ENCODE peak calls at places on chromosomes 5 and 9, in eight cellular contexts. O, R, C, U, N, D, B and W are unnamed samples.
A peak's percentile ranks its signal among the peaks of the same experiment; 100 is the strongest.

GRCh38 chr9:97535771-97536170 is 34.3 kb downstream of the TMOD1 start:
- DNase-seq in B (no peak), D (no peak), U (no peak), R (no peak), C (no peak), O (no peak), N (no peak), W (no peak)

GRCh38 chr5:169494383-169495251 is 89.0 kb upstream of the SPDL1 start:
- DNase-seq in R (no peak), N (no peak), O (no peak), C (no peak), B (no peak), U (no peak), D (peak; percentile 7), W (no peak)

GRCh38 chr5:177005619-177006264 is 837 bp downstream of the UIMC1 start:
- DNase-seq in D (peak; percentile 72), N (peak; percentile 66), C (peak; percentile 59), R (peak; percentile 32), U (peak; percentile 82), O (peak; percentile 87), B (peak; percentile 83), W (no peak)

GRCh38 chr5:141809697-141810096 is 68.5 kb downstream of the PCDH1 start:
- DNase-seq in C (no peak), D (no peak), N (no peak), R (no peak), U (no peak), O (no peak), B (no peak), W (no peak)

GRCh38 chr5:134000116-134000515 is 4.7 kb downstream of the VDAC1 start:
- DNase-seq in B (no peak), R (no peak), O (peak; percentile 82), N (no peak), D (no peak), C (no peak), U (no peak), W (no peak)

GRCh38 chr5:14147210-14147609 is 4.1 kb downstream of the TRIO start:
- DNase-seq in B (no peak), C (no peak), N (no peak), U (no peak), D (peak; percentile 33), O (no peak), R (no peak), W (no peak)

GRCh38 chr9:131997779-131998178 is 81.9 kb downstream of the MED27 start:
- DNase-seq in C (no peak), D (peak; percentile 40), O (no peak), R (no peak), B (no peak), U (no peak), N (no peak), W (peak; percentile 49)

GRCh38 chr9:70609542-70610286 is 195.3 kb upstream of the KLF9 start:
- DNase-seq in O (peak; percentile 58), R (no peak), C (no peak), B (no peak), D (peak; percentile 99), N (peak; percentile 85), U (no peak), W (peak; percentile 67)

GRCh38 chr5:149853019-149853648 is 91.5 kb downstream of the PDE6A start:
- DNase-seq in O (peak; percentile 86), U (peak; percentile 77), R (no peak), C (peak; percentile 12), B (peak; percentile 79), D (peak; percentile 80), N (peak; percentile 68), W (peak; percentile 78)

GRCh38 chr9:82152181-82152580 is 163.6 kb downstream of the SPATA31D1 start:
- DNase-seq in U (no peak), B (no peak), C (no peak), R (no peak), O (no peak), N (peak; percentile 56), D (peak; percentile 89), W (peak; percentile 54)

GRCh38 chr9:14435871-14436270 is 121.9 kb upstream of the NFIB start:
- DNase-seq in O (no peak), D (no peak), N (no peak), C (no peak), B (no peak), U (no peak), R (no peak), W (no peak)

GRCh38 chr9:14423816-14424261 is 109.9 kb upstream of the NFIB start:
- DNase-seq in D (peak; percentile 76), N (peak; percentile 36), U (no peak), O (no peak), R (no peak), C (no peak), B (no peak), W (peak; percentile 63)

GRCh38 chr9:89843591-89843990 is 238.8 kb downstream of the GADD45G start:
- DNase-seq in D (no peak), R (no peak), C (no peak), O (no peak), B (no peak), U (no peak), N (peak; percentile 20), W (no peak)

GRCh38 chr5:138455191-138455930 is 9.9 kb upstream of the EGR1 start:
- DNase-seq in O (no peak), R (no peak), N (no peak), U (no peak), B (no peak), D (no peak), C (no peak), W (no peak)

GRCh38 chr9:107890921-107891465 is 401.4 kb upstream of the KLF4 start:
- DNase-seq in N (no peak), B (no peak), R (no peak), U (no peak), O (no peak), C (no peak), D (peak; percentile 47), W (no peak)

GRCh38 chr9:134853893-134854292 is 26.7 kb upstream of the FCN2 start:
- DNase-seq in U (no peak), C (no peak), O (no peak), R (no peak), D (no peak), N (no peak), B (no peak), W (no peak)

GRCh38 chr5:111859533-111860270 is 102.7 kb upstream of the NREP start:
- DNase-seq in C (no peak), N (peak; percentile 90), U (no peak), O (no peak), B (no peak), D (peak; percentile 96), R (no peak), W (peak; percentile 66)

GRCh38 chr9:68747043-68747533 is 42.0 kb downstream of the PIP5K1B start:
- DNase-seq in B (peak; percentile 7), D (no peak), C (no peak), O (no peak), R (no peak), U (no peak), N (peak; percentile 36), W (no peak)

GRCh38 chr9:2047144-2047671 is 32.1 kb downstream of the SMARCA2 start:
- DNase-seq in D (no peak), N (no peak), R (no peak), U (no peak), C (no peak), O (no peak), B (no peak), W (no peak)

GRCh38 chr5:65102826-65103673 is 334.3 kb downstream of the CWC27 start:
- DNase-seq in U (peak; percentile 75), N (peak; percentile 46), D (peak; percentile 62), B (no peak), O (peak; percentile 71), R (peak; percentile 15), C (peak; percentile 67), W (peak; percentile 37)

GRCh38 chr9:104879555-104880318 is 48.2 kb downstream of the ABCA1 start:
- DNase-seq in D (peak; percentile 93), B (peak; percentile 11), C (no peak), R (no peak), N (no peak), O (no peak), U (no peak), W (no peak)

GRCh38 chr9:21455320-21455719 is 15.1 kb downstream of the IFNA1 start:
- DNase-seq in R (no peak), U (no peak), C (peak; percentile 51), O (no peak), N (peak; percentile 40), B (peak; percentile 39), D (peak; percentile 50), W (no peak)

GRCh38 chr9:126049088-126049487 is 277.5 kb upstream of the MVB12B start:
- DNase-seq in R (no peak), D (no peak), U (no peak), B (no peak), N (no peak), C (no peak), O (peak; percentile 45), W (no peak)

GRCh38 chr5:135355182-135355581 is 43.8 kb downstream of the MACROH2A1 start:
- DNase-seq in B (no peak), O (no peak), U (no peak), N (no peak), R (no peak), C (no peak), D (peak; percentile 57), W (no peak)

GRCh38 chr5:139425497-139425896 is 13.8 kb downstream of the DNAJC18 start:
- DNase-seq in D (no peak), U (no peak), O (no peak), C (no peak), R (no peak), N (no peak), B (no peak), W (no peak)

GRCh38 chr9:35603506-35603985 is 1.5 kb upstream of the TESK1 start:
- DNase-seq in D (peak; percentile 91), R (no peak), N (peak; percentile 61), O (peak; percentile 90), B (no peak), C (no peak), U (peak; percentile 55), W (no peak)
- H3K4me3 ChIP-seq in D (peak overlapping the region; percentile 55), R (peak overlapping the region; percentile 67), N (peak overlapping the region; percentile 82), O (peak overlapping the region; percentile 87), B (peak overlapping the region; percentile 34), C (peak overlapping the region; percentile 63), U (no peak overlapping the region), W (peak overlapping the region; percentile 40)

DNA sequence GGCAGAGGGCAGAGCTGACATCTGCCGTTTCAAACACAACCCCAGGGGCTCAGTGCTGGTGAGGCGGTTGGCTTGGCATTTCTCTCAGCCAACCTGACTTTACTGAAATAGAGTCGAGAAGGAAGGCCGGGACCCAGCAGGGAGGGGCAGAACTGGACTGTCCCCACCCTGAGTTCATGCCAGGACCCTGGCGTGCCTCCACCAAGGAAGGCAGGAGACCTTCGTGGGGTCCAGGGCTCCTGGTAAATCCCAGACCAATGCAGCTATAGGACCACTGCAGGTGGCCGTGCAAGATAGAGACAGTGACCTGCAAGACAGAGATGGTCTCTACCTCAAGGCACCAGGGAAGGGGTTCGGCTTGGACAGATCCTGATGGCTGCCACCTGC is 132.9 kb downstream of the ROR2 start:
- DNase-seq in R (no peak), U (no peak), N (no peak), O (peak; percentile 24), C (no peak), D (no peak), B (no peak), W (no peak)
- H3K4me3 ChIP-seq in R (no peak overlapping the region), U (no peak overlapping the region), N (no peak overlapping the region), O (no peak overlapping the region), C (no peak overlapping the region), D (no peak overlapping the region), B (no peak overlapping the region), W (no peak overlapping the region)

GRCh38 chr5:140801494-140801841 is 611 bp downstream of the PCDHA3 start:
- DNase-seq in O (no peak), R (no peak), B (no peak), C (no peak), U (no peak), D (peak; percentile 4), N (no peak), W (no peak)
- H3K4me3 ChIP-seq in O (peak overlapping the region; percentile 35), R (no peak overlapping the region), B (no peak overlapping the region), C (no peak overlapping the region), U (no peak overlapping the region), D (no peak overlapping the region), N (no peak overlapping the region), W (no peak overlapping the region)

GRCh38 chr9:95057121-95057520 is 260.4 kb downstream of the FANCC start:
- DNase-seq in N (no peak), R (no peak), C (no peak), B (no peak), U (no peak), O (no peak), D (no peak), W (no peak)
- H3K4me3 ChIP-seq in N (peak overlapping the region; percentile 2), R (no peak overlapping the region), C (no peak overlapping the region), B (no peak overlapping the region), U (no peak overlapping the region), O (peak overlapping the region; percentile 47), D (no peak overlapping the region), W (no peak overlapping the region)